ENCODE peak calls at places on chromosomes 4 and X, in eight cellular contexts. H, J, Y, E, R, N, Z and S are unnamed samples.

GRCh38 chr4:186342582-186342981 is 76.6 kb downstream of the F11 start:
- DNase-seq in N (no peak), E (peak; percentile 49), R (no peak), Z (no peak), Y (no peak), J (no peak), H (no peak), S (no peak)

GRCh38 chrX:7215842-7216241 is 67.9 kb upstream of the PUDP start:
- DNase-seq in N (no peak), Z (no peak), R (no peak), H (no peak), E (peak; percentile 45), Y (no peak), J (no peak), S (no peak)

GRCh38 chr4:3321295-3321889 is 28.6 kb downstream of the RGS12 start:
- DNase-seq in J (no peak), N (no peak), E (no peak), H (no peak), Z (no peak), Y (peak; percentile 15), R (no peak), S (peak; percentile 75)

GRCh38 chrX:154531626-154532025 is 15.0 kb downstream of the G6PD start:
- DNase-seq in R (no peak), E (peak; percentile 86), J (peak; percentile 72), N (no peak), Z (no peak), Y (no peak), H (no peak), S (no peak)

GRCh38 chr4:16757080-16757521 is 141.3 kb downstream of the LDB2 start:
- DNase-seq in H (no peak), Z (no peak), N (no peak), Y (no peak), E (no peak), J (no peak), R (no peak), S (no peak)

GRCh38 chrX:1486749-1487361 is 34.1 kb upstream of the ASMTL start:
- DNase-seq in E (no peak), N (peak; percentile 18), J (no peak), Y (no peak), R (no peak), H (no peak), Z (no peak), S (no peak)

GRCh38 chrX:13376857-13377441 is 57.1 kb upstream of the ATXN3L start:
- DNase-seq in Y (no peak), R (peak; percentile 18), N (no peak), J (no peak), E (peak; percentile 91), H (no peak), Z (peak; percentile 93), S (no peak)

GRCh38 chrX:120559799-120560198 is 963 bp downstream of the CUL4B start:
- DNase-seq in Y (no peak), J (peak; percentile 35), N (peak; percentile 20), Z (no peak), H (no peak), R (no peak), E (no peak), S (peak; percentile 27)

GRCh38 chr4:10279261-10279660 is 162.7 kb upstream of the WDR1 start:
- DNase-seq in R (no peak), H (no peak), Y (no peak), J (no peak), E (no peak), N (no peak), Z (no peak), S (no peak)

GRCh38 chr4:102642571-102643298 is 118.0 kb downstream of the MANBA start:
- DNase-seq in Y (no peak), N (no peak), E (peak; percentile 24), R (no peak), J (no peak), Z (no peak), H (no peak), S (no peak)

GRCh38 chr4:3204021-3204431 is 44.9 kb upstream of the MSANTD1 start:
- DNase-seq in Y (peak; percentile 79), H (no peak), R (no peak), N (no peak), Z (no peak), J (no peak), E (peak; percentile 5), S (no peak)